ENCODE peak calls at places on chromosomes 1 and 21, in four cellular contexts. X is substantia nigra, J is NCI-H510A, Y is HFFc6. F is an unnamed sample.

GRCh38 chr1:151838491-151839412 is 868 bp downstream of the C2CD4D start:
- DNase-seq in Y (no peak), X (peak), J (no peak), F (no peak)

GRCh38 chr1:54120698-54121481 is 31.9 kb downstream of the CDCP2 start:
- DNase-seq in J (no peak), Y (no peak), X (no peak), F (peak)

GRCh38 chr21:23740463-23740862 is 1866.8 kb downstream of the MRPL39 start:
- DNase-seq in Y (no peak), X (no peak), J (no peak), F (no peak)

GRCh38 chr1:64549464-64550239 is 79.7 kb downstream of the CACHD1 start:
- DNase-seq in J (no peak), Y (no peak), X (no peak), F (no peak)

GRCh38 chr1:177287996-177288395 is 117.2 kb downstream of the BRINP2 start:
- DNase-seq in X (no peak), J (no peak), Y (no peak), F (no peak)

GRCh38 chr1:191350938-191351337 is 807.3 kb upstream of the RGS18 start:
- DNase-seq in J (no peak), Y (no peak), X (no peak), F (no peak)

GRCh38 chr1:159991513-159991912 is 37.5 kb upstream of the SLAMF9 start:
- DNase-seq in Y (no peak), J (no peak), X (no peak), F (no peak)

GRCh38 chr21:33259428-33259827 is 6.7 kb upstream of the IL10RB start:
- DNase-seq in X (no peak), Y (no peak), J (no peak), F (no peak)

GRCh38 chr1:23194119-23194984 is 22.9 kb downstream of the HTR1D start:
- DNase-seq in X (no peak), Y (peak), J (no peak), F (no peak)

F was measured in spleen.